ENCODE peak calls at places on chromosomes 6 and 20, in ten cellular contexts. One of them, this sample, is unnamed.

GRCh38 chr6:4692664-4693063 is 83.5 kb upstream of the CDYL start:
- DNase-seq in tibial nerve: no peak
- DNase-seq in AG10803: no peak
- DNase-seq in upper lobe of left lung: no peak
- DNase-seq in sigmoid colon: no peak
- DNase-seq in GM23248: no peak
- DNase-seq in brain microvascular endothelial cell: no peak
- DNase-seq in ovary: no peak
- DNase-seq in foreskin fibroblast: no peak
- DNase-seq in AG04449: no peak
- DNase-seq in this sample: no peak

GRCh38 chr20:59644371-59644939 is 40.1 kb downstream of the PHACTR3 start:
- DNase-seq in tibial nerve: no peak
- DNase-seq in foreskin fibroblast: no peak
- DNase-seq in ovary: no peak
- DNase-seq in AG04449: no peak
- DNase-seq in upper lobe of left lung: no peak
- DNase-seq in brain microvascular endothelial cell: no peak
- DNase-seq in GM23248: no peak
- DNase-seq in AG10803: no peak
- DNase-seq in sigmoid colon: peak
- DNase-seq in this sample: no peak

GRCh38 chr6:131635384-131636340 is 1.4 kb upstream of the ENPP3 start:
- DNase-seq in brain microvascular endothelial cell: no peak
- DNase-seq in upper lobe of left lung: no peak
- DNase-seq in sigmoid colon: no peak
- DNase-seq in tibial nerve: no peak
- DNase-seq in AG10803: no peak
- DNase-seq in GM23248: no peak
- DNase-seq in foreskin fibroblast: no peak
- DNase-seq in ovary: no peak
- DNase-seq in AG04449: no peak
- DNase-seq in this sample: no peak

GRCh38 chr6:36997811-36998722 is 7.4 kb upstream of the FGD2 start:
- DNase-seq in AG10803: no peak
- DNase-seq in sigmoid colon: peak
- DNase-seq in GM23248: no peak
- DNase-seq in ovary: peak
- DNase-seq in tibial nerve: no peak
- DNase-seq in upper lobe of left lung: peak
- DNase-seq in AG04449: no peak
- DNase-seq in brain microvascular endothelial cell: no peak
- DNase-seq in foreskin fibroblast: no peak
- DNase-seq in this sample: no peak

GRCh38 chr6:57302477-57302876 is 15.0 kb upstream of the PRIM2 start:
- DNase-seq in upper lobe of left lung: no peak
- DNase-seq in sigmoid colon: no peak
- DNase-seq in AG04449: no peak
- DNase-seq in GM23248: no peak
- DNase-seq in AG10803: no peak
- DNase-seq in tibial nerve: no peak
- DNase-seq in ovary: no peak
- DNase-seq in foreskin fibroblast: no peak
- DNase-seq in brain microvascular endothelial cell: no peak
- DNase-seq in this sample: no peak

GRCh38 chr6:49553353-49553752 is 2.9 kb downstream of the C6orf141 start:
- DNase-seq in upper lobe of left lung: no peak
- DNase-seq in AG04449: no peak
- DNase-seq in ovary: no peak
- DNase-seq in GM23248: peak
- DNase-seq in foreskin fibroblast: peak
- DNase-seq in sigmoid colon: no peak
- DNase-seq in AG10803: no peak
- DNase-seq in tibial nerve: no peak
- DNase-seq in brain microvascular endothelial cell: no peak
- DNase-seq in this sample: no peak

GRCh38 chr20:31595654-31596411 is 9.3 kb upstream of the ID1 start:
- DNase-seq in sigmoid colon: peak
- DNase-seq in ovary: peak
- DNase-seq in upper lobe of left lung: peak
- DNase-seq in AG10803: peak
- DNase-seq in foreskin fibroblast: peak
- DNase-seq in GM23248: peak
- DNase-seq in AG04449: no peak
- DNase-seq in brain microvascular endothelial cell: no peak
- DNase-seq in tibial nerve: peak
- DNase-seq in this sample: peak

GRCh38 chr20:8764289-8764962 is 304.5 kb upstream of the PLCB4 start:
- DNase-seq in tibial nerve: no peak
- DNase-seq in ovary: no peak
- DNase-seq in GM23248: peak
- DNase-seq in upper lobe of left lung: no peak
- DNase-seq in AG10803: peak
- DNase-seq in brain microvascular endothelial cell: no peak
- DNase-seq in foreskin fibroblast: no peak
- DNase-seq in AG04449: no peak
- DNase-seq in sigmoid colon: peak
- DNase-seq in this sample: peak

GRCh38 chr6:71730284-71730683 is 156.1 kb upstream of the RIMS1 start:
- DNase-seq in foreskin fibroblast: no peak
- DNase-seq in AG04449: no peak
- DNase-seq in upper lobe of left lung: no peak
- DNase-seq in tibial nerve: no peak
- DNase-seq in GM23248: no peak
- DNase-seq in AG10803: no peak
- DNase-seq in ovary: no peak
- DNase-seq in sigmoid colon: no peak
- DNase-seq in brain microvascular endothelial cell: no peak
- DNase-seq in this sample: no peak

GRCh38 chr6:5398530-5398929 is 137.2 kb downstream of the FARS2 start:
- DNase-seq in brain microvascular endothelial cell: peak
- DNase-seq in upper lobe of left lung: no peak
- DNase-seq in foreskin fibroblast: no peak
- DNase-seq in AG04449: peak
- DNase-seq in AG10803: peak
- DNase-seq in GM23248: peak
- DNase-seq in ovary: no peak
- DNase-seq in tibial nerve: no peak
- DNase-seq in sigmoid colon: no peak
- DNase-seq in this sample: peak

GRCh38 chr6:144379356-144379755 is 94.2 kb downstream of the UTRN start:
- DNase-seq in AG10803: peak
- DNase-seq in upper lobe of left lung: no peak
- DNase-seq in GM23248: peak
- DNase-seq in foreskin fibroblast: peak
- DNase-seq in tibial nerve: no peak
- DNase-seq in brain microvascular endothelial cell: peak
- DNase-seq in ovary: no peak
- DNase-seq in sigmoid colon: no peak
- DNase-seq in AG04449: peak
- DNase-seq in this sample: peak

GRCh38 chr6:24122139-24122538 is 3.9 kb upstream of the NRSN1 start:
- DNase-seq in brain microvascular endothelial cell: no peak
- DNase-seq in AG10803: no peak
- DNase-seq in upper lobe of left lung: no peak
- DNase-seq in foreskin fibroblast: no peak
- DNase-seq in sigmoid colon: no peak
- DNase-seq in ovary: no peak
- DNase-seq in tibial nerve: no peak
- DNase-seq in GM23248: no peak
- DNase-seq in AG04449: no peak
- DNase-seq in this sample: no peak

GRCh38 chr20:1533059-1533458 is 24.4 kb downstream of the SIRPD start:
- DNase-seq in upper lobe of left lung: no peak
- DNase-seq in tibial nerve: no peak
- DNase-seq in GM23248: peak
- DNase-seq in foreskin fibroblast: no peak
- DNase-seq in brain microvascular endothelial cell: no peak
- DNase-seq in sigmoid colon: no peak
- DNase-seq in ovary: no peak
- DNase-seq in AG04449: no peak
- DNase-seq in AG10803: no peak
- DNase-seq in this sample: no peak

GRCh38 chr6:53624491-53624890 is 41.1 kb downstream of the KLHL31 start:
- DNase-seq in GM23248: no peak
- DNase-seq in ovary: no peak
- DNase-seq in sigmoid colon: no peak
- DNase-seq in upper lobe of left lung: no peak
- DNase-seq in tibial nerve: no peak
- DNase-seq in AG04449: no peak
- DNase-seq in foreskin fibroblast: no peak
- DNase-seq in brain microvascular endothelial cell: no peak
- DNase-seq in AG10803: no peak
- DNase-seq in this sample: no peak

GRCh38 chr20:1840865-1841553 is 54.2 kb upstream of the SIRPA start:
- DNase-seq in GM23248: peak
- DNase-seq in tibial nerve: no peak
- DNase-seq in AG04449: no peak
- DNase-seq in sigmoid colon: no peak
- DNase-seq in ovary: no peak
- DNase-seq in brain microvascular endothelial cell: no peak
- DNase-seq in AG10803: no peak
- DNase-seq in foreskin fibroblast: no peak
- DNase-seq in upper lobe of left lung: peak
- DNase-seq in this sample: no peak

GRCh38 chr6:88631830-88632229 is 331.6 kb downstream of the RNGTT start:
- DNase-seq in upper lobe of left lung: no peak
- DNase-seq in sigmoid colon: no peak
- DNase-seq in brain microvascular endothelial cell: no peak
- DNase-seq in GM23248: no peak
- DNase-seq in ovary: no peak
- DNase-seq in foreskin fibroblast: no peak
- DNase-seq in tibial nerve: no peak
- DNase-seq in AG10803: no peak
- DNase-seq in AG04449: no peak
- DNase-seq in this sample: no peak

GRCh38 chr6:56263586-56264295 is 16.4 kb upstream of the COL21A1 start:
- DNase-seq in foreskin fibroblast: no peak
- DNase-seq in tibial nerve: no peak
- DNase-seq in GM23248: no peak
- DNase-seq in ovary: no peak
- DNase-seq in brain microvascular endothelial cell: no peak
- DNase-seq in sigmoid colon: no peak
- DNase-seq in AG10803: peak
- DNase-seq in upper lobe of left lung: no peak
- DNase-seq in AG04449: no peak
- DNase-seq in this sample: no peak

GRCh38 chr6:116382587-116382986 is 11.8 kb downstream of the DSE start:
- DNase-seq in AG04449: no peak
- DNase-seq in tibial nerve: no peak
- DNase-seq in brain microvascular endothelial cell: no peak
- DNase-seq in GM23248: no peak
- DNase-seq in AG10803: no peak
- DNase-seq in foreskin fibroblast: no peak
- DNase-seq in upper lobe of left lung: no peak
- DNase-seq in sigmoid colon: no peak
- DNase-seq in ovary: no peak
- DNase-seq in this sample: no peak

GRCh38 chr20:61706562-61706961 is 359.1 kb downstream of the TAF4 start:
- DNase-seq in upper lobe of left lung: no peak
- DNase-seq in tibial nerve: no peak
- DNase-seq in sigmoid colon: no peak
- DNase-seq in GM23248: no peak
- DNase-seq in ovary: no peak
- DNase-seq in AG10803: no peak
- DNase-seq in brain microvascular endothelial cell: no peak
- DNase-seq in AG04449: no peak
- DNase-seq in foreskin fibroblast: no peak
- DNase-seq in this sample: no peak
- H3K4me3 ChIP-seq in upper lobe of left lung: no peak
- H3K4me3 ChIP-seq in tibial nerve: no peak
- H3K4me3 ChIP-seq in sigmoid colon: no peak
- H3K4me3 ChIP-seq in GM23248: no peak
- H3K4me3 ChIP-seq in ovary: no peak
- H3K4me3 ChIP-seq in AG10803: no peak
- H3K4me3 ChIP-seq in brain microvascular endothelial cell: no peak
- H3K4me3 ChIP-seq in AG04449: no peak
- H3K4me3 ChIP-seq in foreskin fibroblast: no peak
- H3K4me3 ChIP-seq in this sample: no peak

DNA sequence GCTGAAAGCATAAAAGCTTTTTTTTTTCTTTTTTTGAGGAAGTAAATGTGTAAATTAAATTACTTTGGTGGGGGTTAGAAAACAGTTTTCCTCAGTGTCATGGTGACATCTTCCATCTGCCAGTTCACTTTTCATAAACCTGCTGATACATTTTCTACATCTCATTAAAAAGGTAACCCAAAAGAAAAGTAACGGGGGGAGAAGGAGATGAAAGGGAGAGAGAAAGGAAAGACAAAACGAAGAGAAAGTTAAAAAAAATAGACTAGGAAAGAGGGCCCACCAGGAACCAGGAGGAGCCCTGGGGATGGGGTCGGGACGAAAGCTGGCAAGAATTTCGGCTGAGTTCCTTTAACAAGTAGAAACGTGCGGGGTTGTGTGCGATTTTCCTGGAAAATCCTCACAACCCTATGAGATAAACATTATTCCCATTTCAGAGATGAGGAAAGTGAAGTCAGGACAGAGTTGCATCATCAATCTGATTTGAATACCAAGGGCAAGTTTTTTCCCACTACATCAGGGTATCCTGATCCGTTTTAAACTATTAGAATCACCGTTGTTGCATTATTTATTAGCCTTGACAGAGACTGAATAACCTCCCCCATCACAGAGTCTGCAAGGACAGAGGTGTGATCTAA is 53.4 kb upstream of the TPD52L1 start:
- DNase-seq in upper lobe of left lung: no peak
- DNase-seq in foreskin fibroblast: no peak
- DNase-seq in AG10803: no peak
- DNase-seq in tibial nerve: no peak
- DNase-seq in GM23248: no peak
- DNase-seq in ovary: no peak
- DNase-seq in sigmoid colon: no peak
- DNase-seq in brain microvascular endothelial cell: no peak
- DNase-seq in AG04449: no peak
- DNase-seq in this sample: no peak
- H3K4me3 ChIP-seq in upper lobe of left lung: peak
- H3K4me3 ChIP-seq in foreskin fibroblast: peak
- H3K4me3 ChIP-seq in AG10803: peak
- H3K4me3 ChIP-seq in tibial nerve: peak
- H3K4me3 ChIP-seq in GM23248: peak
- H3K4me3 ChIP-seq in ovary: peak
- H3K4me3 ChIP-seq in sigmoid colon: peak
- H3K4me3 ChIP-seq in brain microvascular endothelial cell: peak
- H3K4me3 ChIP-seq in AG04449: peak
- H3K4me3 ChIP-seq in this sample: peak

GRCh38 chr6:47428746-47429664 is 48.6 kb upstream of the CD2AP start:
- DNase-seq in AG10803: no peak
- DNase-seq in upper lobe of left lung: no peak
- DNase-seq in sigmoid colon: no peak
- DNase-seq in ovary: no peak
- DNase-seq in foreskin fibroblast: no peak
- DNase-seq in tibial nerve: no peak
- DNase-seq in AG04449: no peak
- DNase-seq in brain microvascular endothelial cell: no peak
- DNase-seq in GM23248: no peak
- DNase-seq in this sample: no peak
- H3K4me3 ChIP-seq in AG10803: no peak
- H3K4me3 ChIP-seq in upper lobe of left lung: no peak
- H3K4me3 ChIP-seq in sigmoid colon: no peak
- H3K4me3 ChIP-seq in ovary: no peak
- H3K4me3 ChIP-seq in foreskin fibroblast: no peak
- H3K4me3 ChIP-seq in tibial nerve: no peak
- H3K4me3 ChIP-seq in AG04449: no peak
- H3K4me3 ChIP-seq in brain microvascular endothelial cell: no peak
- H3K4me3 ChIP-seq in GM23248: no peak
- H3K4me3 ChIP-seq in this sample: no peak

GRCh38 chr6:151689499-151690201 is 117.8 kb upstream of the ESR1 start:
- DNase-seq in foreskin fibroblast: no peak
- DNase-seq in GM23248: peak
- DNase-seq in upper lobe of left lung: no peak
- DNase-seq in sigmoid colon: no peak
- DNase-seq in brain microvascular endothelial cell: no peak
- DNase-seq in AG10803: no peak
- DNase-seq in ovary: no peak
- DNase-seq in tibial nerve: no peak
- DNase-seq in AG04449: no peak
- DNase-seq in this sample: no peak
- H3K4me3 ChIP-seq in foreskin fibroblast: no peak
- H3K4me3 ChIP-seq in GM23248: peak
- H3K4me3 ChIP-seq in upper lobe of left lung: no peak
- H3K4me3 ChIP-seq in sigmoid colon: no peak
- H3K4me3 ChIP-seq in brain microvascular endothelial cell: no peak
- H3K4me3 ChIP-seq in AG10803: no peak
- H3K4me3 ChIP-seq in ovary: no peak
- H3K4me3 ChIP-seq in tibial nerve: no peak
- H3K4me3 ChIP-seq in AG04449: no peak
- H3K4me3 ChIP-seq in this sample: no peak